ENCODE peak calls at places on chromosomes 4 and X, in four cellular contexts. F is H9, L is mesenchymal stem cell, S is neuronal stem cell. W is an unnamed sample.

GRCh38 chr4:82784615-82785247 is 13.9 kb downstream of the SCD5 start:
- DNase-seq in L (peak; percentile 31), S (no peak), F (peak; percentile 28), W (no peak)

GRCh38 chr4:98572697-98573096 is 85.7 kb downstream of the TSPAN5 start:
- DNase-seq in L (no peak), S (no peak), F (no peak), W (no peak)

GRCh38 chr4:119300388-119301131 is 21.4 kb downstream of the FABP2 start:
- DNase-seq in L (peak; percentile 92), S (peak; percentile 76), F (peak; percentile 96), W (peak; percentile 99)

GRCh38 chr4:140163029-140163810 is 9.2 kb upstream of the MAML3 start:
- DNase-seq in L (no peak), S (no peak), F (no peak), W (no peak)

GRCh38 chrX:136168929-136169735 is 21.8 kb downstream of the FHL1 start:
- DNase-seq in F (peak; percentile 71), S (peak; percentile 63), L (peak; percentile 97), W (peak; percentile 75)

GRCh38 chr4:140257461-140258305 is 103.7 kb upstream of the MAML3 start:
- DNase-seq in F (no peak), S (no peak), L (peak; percentile 62), W (no peak)

GRCh38 chr4:2394544-2394943 is 23.9 kb downstream of the ZFYVE28 start:
- DNase-seq in L (no peak), S (no peak), F (no peak), W (no peak)

GRCh38 chr4:113232194-113232593 is 182.7 kb downstream of the ANK2 start:
- DNase-seq in F (no peak), S (no peak), L (peak; percentile 4), W (no peak)

GRCh38 chrX:51002160-51002632 is 91.7 kb downstream of the BMP15 start:
- DNase-seq in S (no peak), L (no peak), F (no peak), W (no peak)

GRCh38 chr4:120918092-120918491 is 4.4 kb downstream of the PRDM5 start:
- DNase-seq in L (no peak), S (no peak), F (no peak), W (no peak)

GRCh38 chr4:188414441-188414840 is 275.2 kb downstream of the TRIML1 start:
- DNase-seq in L (peak; percentile 42), F (no peak), S (no peak), W (peak; percentile 37)

GRCh38 chr4:188412499-188412898 is 273.3 kb downstream of the TRIML1 start:
- DNase-seq in L (no peak), S (no peak), F (no peak), W (no peak)

GRCh38 chr4:188403272-188403671 is 264.0 kb downstream of the TRIML1 start:
- DNase-seq in L (no peak), F (peak; percentile 56), S (no peak), W (no peak)

GRCh38 chr4:188411805-188412204 is 272.6 kb downstream of the TRIML1 start:
- DNase-seq in L (no peak), S (no peak), F (no peak), W (no peak)

GRCh38 chr4:188408244-188409067 is 269.2 kb downstream of the TRIML1 start:
- DNase-seq in S (no peak), F (no peak), L (no peak), W (no peak)
- H3K14ac ChIP-seq in S (no peak overlapping the region), F (no peak overlapping the region), L (no peak overlapping the region), W (no peak overlapping the region)

GRCh38 chrX:47235691-47236103 is 2.9 kb downstream of the USP11 start:
- DNase-seq in L (peak; percentile 86), F (no peak), S (no peak), W (no peak)
- H3K27me3 ChIP-seq in L (no peaks in the 10 kb centered on the region), F (no peaks in the 10 kb centered on the region), S (no peaks in the 10 kb centered on the region), W (no peaks in the 10 kb centered on the region)

GRCh38 chr4:80173387-80173786 is 23.9 kb upstream of the PRDM8 start:
- DNase-seq in F (no peak), S (no peak), L (no peak), W (no peak)

GRCh38 chr4:80173841-80174240 is 23.5 kb upstream of the PRDM8 start:
- DNase-seq in L (no peak), S (no peak), F (no peak), W (no peak)

GRCh38 chr4:80172203-80172602 is 25.1 kb upstream of the PRDM8 start:
- DNase-seq in L (no peak), S (no peak), F (no peak), W (no peak)

GRCh38 chr4:80171251-80171650 is 26.1 kb upstream of the PRDM8 start:
- DNase-seq in F (no peak), S (no peak), L (peak; percentile 64), W (no peak)

DNA sequence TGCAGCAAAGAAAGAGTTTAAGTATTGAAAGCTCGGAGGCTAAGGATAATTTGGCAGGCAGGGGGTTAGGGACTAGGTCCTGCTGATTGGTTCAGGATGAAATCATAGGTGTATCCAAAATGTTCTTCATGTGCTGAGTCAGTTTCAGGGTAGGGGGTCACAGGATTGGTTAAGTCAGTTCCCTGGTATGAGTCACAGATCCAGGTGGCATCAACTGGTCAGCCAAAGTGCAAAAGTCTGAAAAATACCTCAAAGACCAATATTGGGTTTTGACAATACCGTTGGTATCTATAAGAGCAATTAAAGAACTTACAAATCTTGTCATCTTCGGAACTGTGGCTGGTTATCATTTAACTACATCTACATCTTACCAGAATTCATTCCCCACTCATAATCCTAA is 25.6 kb upstream of the PRDM8 start:
- DNase-seq in S (no peak), F (no peak), L (no peak), W (no peak)
- H3K14ac ChIP-seq in S (no peak overlapping the region), F (no peak overlapping the region), L (no peak overlapping the region), W (no peak overlapping the region)

DNA sequence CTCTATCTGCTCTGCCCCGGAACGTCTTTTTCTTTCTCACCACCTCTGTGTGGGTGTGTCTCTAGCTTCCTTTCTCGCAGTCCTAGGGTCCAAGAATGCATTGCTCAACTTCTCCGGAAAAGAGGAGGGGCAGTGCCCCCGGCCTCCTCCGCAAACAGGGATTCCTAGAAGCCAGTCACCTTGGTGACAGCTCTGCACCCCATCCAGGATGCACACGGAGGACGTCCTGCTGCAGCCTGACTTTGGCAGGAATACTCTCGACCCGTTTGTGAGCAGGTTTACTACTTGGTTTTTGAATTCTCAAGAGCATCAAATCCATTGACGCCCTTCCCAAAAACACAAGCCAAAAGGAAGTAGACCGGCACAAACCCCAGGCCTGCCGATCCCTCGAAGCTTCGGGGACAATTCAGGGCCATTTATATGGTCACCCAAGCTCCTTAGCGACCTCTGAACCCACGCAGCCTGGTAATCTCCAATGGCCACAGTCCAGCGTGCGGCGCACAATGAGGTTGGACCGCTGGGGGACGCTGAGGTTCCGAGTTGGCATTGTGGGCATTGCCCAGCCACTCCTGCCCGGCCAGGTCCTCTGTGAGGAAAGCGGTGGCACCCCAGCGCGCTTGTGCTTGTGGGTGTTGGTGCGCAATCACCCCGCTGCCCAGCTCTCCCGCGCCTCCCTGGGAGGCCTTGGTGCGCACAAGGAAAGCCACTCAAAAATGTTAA is 9.8 kb downstream of the NKX3-2 start:
- DNase-seq in L (no peak), F (no peak), S (no peak), W (no peak)
- H3K27me3 ChIP-seq in L (peaks cover 100% of the 10 kb centered on the region), F (peaks cover 90% of the 10 kb centered on the region), S (peaks cover 99% of the 10 kb centered on the region), W (peaks cover 92% of the 10 kb centered on the region)

GRCh38 chr4:10114147-10114546 is 2.5 kb downstream of the WDR1 start:
- DNase-seq in L (no peak), S (no peak), F (no peak), W (no peak)
- H3K14ac ChIP-seq in L (no peak overlapping the region), S (no peak overlapping the region), F (no peak overlapping the region), W (no peak overlapping the region)

DNA sequence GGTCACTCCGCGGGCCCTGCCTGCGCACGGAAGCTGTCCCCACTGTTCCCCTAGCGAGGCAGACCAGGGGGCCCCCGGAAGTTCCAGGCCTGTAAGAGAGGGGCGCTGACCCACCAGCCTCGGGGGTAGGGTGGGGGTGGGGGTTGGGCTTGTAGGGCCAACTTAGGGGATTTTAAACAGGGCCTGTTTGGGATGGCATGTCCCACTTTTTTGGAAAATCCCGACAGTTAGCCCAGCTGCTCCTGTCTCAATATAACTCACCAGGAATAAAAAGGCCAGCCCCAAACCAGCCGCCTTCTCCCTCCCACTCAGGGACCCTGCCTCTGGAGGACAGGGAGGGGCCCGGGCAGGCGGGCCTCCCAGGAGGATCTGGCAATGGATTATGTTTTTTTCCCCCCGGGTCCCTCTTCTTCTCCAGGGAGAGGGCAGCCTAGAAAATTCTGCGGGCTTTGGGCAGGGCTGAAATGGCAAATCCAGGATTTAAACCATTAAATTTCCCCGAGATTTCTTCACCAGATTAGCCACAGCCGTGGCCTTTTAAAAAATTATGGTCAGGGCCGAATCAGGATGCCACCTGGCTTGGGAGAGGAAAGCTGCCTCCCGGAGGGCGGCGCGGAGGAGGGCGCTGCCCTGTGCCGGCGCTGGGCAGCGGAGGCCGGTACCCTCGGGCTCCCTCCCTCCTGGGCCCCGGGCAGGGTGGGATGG is 959 bp downstream of the PPP2R2C start:
- DNase-seq in F (peak; percentile 41), S (no peak), L (peak; percentile 6), W (no peak)
- H3K27me3 ChIP-seq in F (peaks cover 15% of the 10 kb centered on the region), S (peaks cover 44% of the 10 kb centered on the region), L (peaks cover 72% of the 10 kb centered on the region), W (peaks cover 33% of the 10 kb centered on the region)

DNA sequence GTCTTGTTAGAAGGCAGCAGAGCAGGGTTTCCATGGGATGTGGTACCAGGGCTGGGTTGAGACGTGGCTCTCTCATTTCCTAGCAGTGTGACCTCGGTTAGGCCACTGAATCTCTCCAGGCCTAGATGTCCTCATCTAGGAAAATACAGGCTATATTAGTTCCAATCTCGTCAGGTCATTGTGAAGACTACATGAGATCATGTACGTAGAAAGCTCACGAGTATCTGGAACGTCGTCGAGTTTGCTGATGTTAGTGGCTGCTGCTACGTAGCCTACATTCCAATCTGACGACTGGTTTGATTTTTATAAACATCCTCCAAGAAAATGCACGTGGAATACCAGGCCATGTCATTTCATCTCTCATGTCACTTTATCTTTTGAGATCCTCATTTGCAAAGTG is 278.3 kb upstream of the GATB start:
- DNase-seq in S (no peak), L (peak; percentile 99), F (no peak), W (peak; percentile 55)
- H3K14ac ChIP-seq in S (no peak overlapping the region), L (no peak overlapping the region), F (no peak overlapping the region), W (no peak overlapping the region)

DNA sequence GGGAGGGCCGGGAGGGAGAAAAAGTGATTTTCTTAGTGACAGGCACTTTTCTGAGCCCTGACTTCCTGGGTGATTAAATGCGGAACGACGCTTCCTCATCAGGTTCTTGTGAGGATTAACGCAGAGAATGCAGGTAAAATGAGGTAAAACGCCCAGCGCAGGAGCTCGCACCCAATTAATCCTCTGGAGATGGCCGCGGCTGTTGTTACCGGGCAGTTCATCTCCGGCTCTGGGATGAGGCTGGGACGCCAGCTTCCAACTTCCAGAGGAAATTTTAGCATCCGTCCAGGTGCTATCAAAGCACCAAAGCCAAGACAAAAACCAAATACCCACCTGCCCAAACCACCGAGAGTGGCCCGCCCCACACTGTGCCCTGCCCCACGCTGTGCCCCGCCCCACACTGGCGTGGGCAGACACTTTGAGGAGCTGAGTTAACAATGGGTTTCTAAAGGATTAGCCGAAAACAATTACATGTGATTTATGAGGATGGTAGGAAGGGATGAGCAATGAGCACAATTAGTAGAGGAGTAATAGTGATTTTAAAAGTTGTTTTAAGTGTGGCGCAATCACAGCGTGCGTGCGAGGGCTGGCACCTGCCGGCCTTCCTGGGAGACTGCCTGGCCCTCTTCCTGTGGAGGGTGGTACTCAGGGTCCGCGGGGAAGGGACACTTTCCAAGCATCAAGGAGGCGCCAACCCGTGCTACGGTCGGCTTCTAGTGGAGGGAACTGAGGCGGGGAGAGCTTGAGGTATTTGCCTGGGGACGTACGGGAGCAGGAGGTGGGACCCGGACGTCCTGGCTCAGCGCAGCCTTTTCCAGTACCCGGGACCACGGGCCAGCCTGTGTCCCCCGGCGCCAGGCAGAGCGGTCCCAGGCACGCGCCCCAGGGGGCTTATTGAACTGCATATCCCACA is 41.6 kb upstream of the ADRA2C start:
- DNase-seq in S (no peak), L (no peak), F (no peak), W (no peak)
- H3K27me3 ChIP-seq in S (peaks cover 30% of the 10 kb centered on the region), L (peaks cover 39% of the 10 kb centered on the region), F (peaks cover 11% of the 10 kb centered on the region), W (peaks cover 19% of the 10 kb centered on the region)